ENCODE peak calls at places on chromosomes 11 and 22, in seven cellular contexts. One of them, this sample, is unnamed.
A peak's percentile ranks its signal among the peaks of the same experiment; 100 is the strongest.

GRCh38 chr22:49243335-49243734 is 584.3 kb downstream of the BRD1 start:
- DNase-seq in NCI-H1694 treated with DMSO at 0.1 percent for 48 hours: no peak
- DNase-seq in HEK293T: no peak
- DNase-seq in trophoblast cell: no peak
- DNase-seq in T follicular helper cell: no peak
- DNase-seq in NCI-H1105 treated with DMSO at 0.1 percent for 48 hours: no peak
- DNase-seq in brain microvascular endothelial cell: no peak
- DNase-seq in this sample: no peak

GRCh38 chr11:65058419-65059054 is at the start of gene NAALADL1:
- DNase-seq in NCI-H1105 treated with DMSO at 0.1 percent for 48 hours: no peak
- DNase-seq in T follicular helper cell: no peak
- DNase-seq in HEK293T: no peak
- DNase-seq in brain microvascular endothelial cell: no peak
- DNase-seq in trophoblast cell: no peak
- DNase-seq in NCI-H1694 treated with DMSO at 0.1 percent for 48 hours: no peak
- DNase-seq in this sample: no peak

GRCh38 chr11:118933486-118933885 is 7.8 kb upstream of the BCL9L start:
- DNase-seq in brain microvascular endothelial cell: no peak
- DNase-seq in T follicular helper cell: no peak
- DNase-seq in HEK293T: no peak
- DNase-seq in NCI-H1105 treated with DMSO at 0.1 percent for 48 hours: no peak
- DNase-seq in trophoblast cell: no peak
- DNase-seq in NCI-H1694 treated with DMSO at 0.1 percent for 48 hours: no peak
- DNase-seq in this sample: no peak

GRCh38 chr11:82734120-82734479 is 436 bp upstream of the FAM181B start:
- DNase-seq in HEK293T: no peak
- DNase-seq in brain microvascular endothelial cell: no peak
- DNase-seq in NCI-H1105 treated with DMSO at 0.1 percent for 48 hours: no peak
- DNase-seq in NCI-H1694 treated with DMSO at 0.1 percent for 48 hours: no peak
- DNase-seq in T follicular helper cell: no peak
- DNase-seq in trophoblast cell: no peak
- DNase-seq in this sample: no peak

GRCh38 chr22:45571089-45571488 is 68.4 kb downstream of the FBLN1 start:
- DNase-seq in NCI-H1105 treated with DMSO at 0.1 percent for 48 hours: no peak
- DNase-seq in brain microvascular endothelial cell: no peak
- DNase-seq in trophoblast cell: no peak
- DNase-seq in T follicular helper cell: no peak
- DNase-seq in NCI-H1694 treated with DMSO at 0.1 percent for 48 hours: no peak
- DNase-seq in HEK293T: no peak
- DNase-seq in this sample: no peak

GRCh38 chr11:104968365-104968855 is at the start of gene CASP4:
- DNase-seq in NCI-H1694 treated with DMSO at 0.1 percent for 48 hours: no peak
- DNase-seq in T follicular helper cell: no peak
- DNase-seq in trophoblast cell: peak; percentile 71
- DNase-seq in HEK293T: no peak
- DNase-seq in NCI-H1105 treated with DMSO at 0.1 percent for 48 hours: peak; percentile 48
- DNase-seq in brain microvascular endothelial cell: peak; percentile 32
- DNase-seq in this sample: no peak

GRCh38 chr22:43857367-43857766 is 4.9 kb downstream of the SULT4A1 start:
- DNase-seq in HEK293T: no peak
- DNase-seq in trophoblast cell: no peak
- DNase-seq in brain microvascular endothelial cell: no peak
- DNase-seq in NCI-H1105 treated with DMSO at 0.1 percent for 48 hours: no peak
- DNase-seq in T follicular helper cell: no peak
- DNase-seq in NCI-H1694 treated with DMSO at 0.1 percent for 48 hours: no peak
- DNase-seq in this sample: no peak

GRCh38 chr11:122808494-122808893 is 29.8 kb upstream of the CRTAM start:
- DNase-seq in NCI-H1105 treated with DMSO at 0.1 percent for 48 hours: no peak
- DNase-seq in HEK293T: no peak
- DNase-seq in T follicular helper cell: no peak
- DNase-seq in trophoblast cell: peak; percentile 68
- DNase-seq in NCI-H1694 treated with DMSO at 0.1 percent for 48 hours: no peak
- DNase-seq in brain microvascular endothelial cell: peak; percentile 44
- DNase-seq in this sample: no peak

GRCh38 chr11:118435893-118436624 is at the start of gene KMT2A:
- DNase-seq in T follicular helper cell: peak; percentile 90
- DNase-seq in brain microvascular endothelial cell: peak; percentile 95
- DNase-seq in NCI-H1694 treated with DMSO at 0.1 percent for 48 hours: peak; percentile 52
- DNase-seq in NCI-H1105 treated with DMSO at 0.1 percent for 48 hours: peak; percentile 99
- DNase-seq in HEK293T: peak; percentile 89
- DNase-seq in trophoblast cell: peak; percentile 86
- DNase-seq in this sample: peak; percentile 94

GRCh38 chr11:94922675-94923347 is 50.5 kb downstream of the CWC15 start:
- DNase-seq in NCI-H1105 treated with DMSO at 0.1 percent for 48 hours: no peak
- DNase-seq in T follicular helper cell: no peak
- DNase-seq in NCI-H1694 treated with DMSO at 0.1 percent for 48 hours: no peak
- DNase-seq in HEK293T: no peak
- DNase-seq in brain microvascular endothelial cell: no peak
- DNase-seq in trophoblast cell: no peak
- DNase-seq in this sample: no peak

GRCh38 chr11:132941024-132941646 is 591.2 kb downstream of the OPCML start:
- DNase-seq in brain microvascular endothelial cell: peak; percentile 39
- DNase-seq in HEK293T: no peak
- DNase-seq in T follicular helper cell: no peak
- DNase-seq in NCI-H1105 treated with DMSO at 0.1 percent for 48 hours: peak; percentile 78
- DNase-seq in trophoblast cell: no peak
- DNase-seq in NCI-H1694 treated with DMSO at 0.1 percent for 48 hours: peak; percentile 43
- DNase-seq in this sample: no peak

GRCh38 chr11:8989411-8989810 is 14.4 kb downstream of the NRIP3 start:
- DNase-seq in T follicular helper cell: no peak
- DNase-seq in brain microvascular endothelial cell: no peak
- DNase-seq in trophoblast cell: no peak
- DNase-seq in HEK293T: no peak
- DNase-seq in NCI-H1105 treated with DMSO at 0.1 percent for 48 hours: no peak
- DNase-seq in NCI-H1694 treated with DMSO at 0.1 percent for 48 hours: no peak
- DNase-seq in this sample: no peak

GRCh38 chr22:47452184-47452583 is 689.7 kb downstream of the TBC1D22A start:
- DNase-seq in trophoblast cell: no peak
- DNase-seq in T follicular helper cell: no peak
- DNase-seq in HEK293T: peak; percentile 36
- DNase-seq in brain microvascular endothelial cell: no peak
- DNase-seq in NCI-H1105 treated with DMSO at 0.1 percent for 48 hours: no peak
- DNase-seq in NCI-H1694 treated with DMSO at 0.1 percent for 48 hours: no peak
- DNase-seq in this sample: no peak

GRCh38 chr11:19938051-19938856 is 222.0 kb downstream of the DBX1 start:
- DNase-seq in trophoblast cell: peak; percentile 43
- DNase-seq in brain microvascular endothelial cell: peak; percentile 75
- DNase-seq in NCI-H1694 treated with DMSO at 0.1 percent for 48 hours: peak; percentile 14
- DNase-seq in T follicular helper cell: no peak
- DNase-seq in HEK293T: peak; percentile 76
- DNase-seq in NCI-H1105 treated with DMSO at 0.1 percent for 48 hours: peak; percentile 21
- DNase-seq in this sample: no peak

GRCh38 chr11:2445107-2445947 is 519 bp downstream of the KCNQ1 start:
- DNase-seq in T follicular helper cell: no peak
- DNase-seq in trophoblast cell: no peak
- DNase-seq in NCI-H1105 treated with DMSO at 0.1 percent for 48 hours: peak; percentile 27
- DNase-seq in HEK293T: peak; percentile 26
- DNase-seq in NCI-H1694 treated with DMSO at 0.1 percent for 48 hours: no peak
- DNase-seq in brain microvascular endothelial cell: no peak
- DNase-seq in this sample: no peak

GRCh38 chr22:38177926-38178604 is 3.6 kb downstream of the PLA2G6 start:
- DNase-seq in NCI-H1694 treated with DMSO at 0.1 percent for 48 hours: no peak
- DNase-seq in NCI-H1105 treated with DMSO at 0.1 percent for 48 hours: no peak
- DNase-seq in trophoblast cell: peak; percentile 73
- DNase-seq in HEK293T: peak; percentile 39
- DNase-seq in brain microvascular endothelial cell: peak; percentile 87
- DNase-seq in T follicular helper cell: no peak
- DNase-seq in this sample: no peak

GRCh38 chr22:23858484-23858815 is 775 bp downstream of the SLC2A11 start:
- DNase-seq in HEK293T: no peak
- DNase-seq in brain microvascular endothelial cell: no peak
- DNase-seq in NCI-H1694 treated with DMSO at 0.1 percent for 48 hours: no peak
- DNase-seq in trophoblast cell: no peak
- DNase-seq in NCI-H1105 treated with DMSO at 0.1 percent for 48 hours: no peak
- DNase-seq in T follicular helper cell: no peak
- DNase-seq in this sample: no peak

GRCh38 chr11:11010624-11011127 is 152.8 kb upstream of the ZBED5 start:
- DNase-seq in NCI-H1105 treated with DMSO at 0.1 percent for 48 hours: no peak
- DNase-seq in trophoblast cell: peak; percentile 19
- DNase-seq in T follicular helper cell: no peak
- DNase-seq in NCI-H1694 treated with DMSO at 0.1 percent for 48 hours: no peak
- DNase-seq in HEK293T: peak; percentile 50
- DNase-seq in brain microvascular endothelial cell: peak; percentile 24
- DNase-seq in this sample: no peak

GRCh38 chr11:56817661-56818060 is 69.2 kb upstream of the OR9G4 start:
- DNase-seq in trophoblast cell: no peak
- DNase-seq in NCI-H1105 treated with DMSO at 0.1 percent for 48 hours: no peak
- DNase-seq in NCI-H1694 treated with DMSO at 0.1 percent for 48 hours: no peak
- DNase-seq in HEK293T: no peak
- DNase-seq in T follicular helper cell: no peak
- DNase-seq in brain microvascular endothelial cell: no peak
- DNase-seq in this sample: no peak

GRCh38 chr11:11841121-11841604 is 609 bp upstream of the USP47 start:
- DNase-seq in T follicular helper cell: no peak
- DNase-seq in HEK293T: peak; percentile 38
- DNase-seq in NCI-H1694 treated with DMSO at 0.1 percent for 48 hours: no peak
- DNase-seq in brain microvascular endothelial cell: no peak
- DNase-seq in trophoblast cell: no peak
- DNase-seq in NCI-H1105 treated with DMSO at 0.1 percent for 48 hours: peak; percentile 50
- DNase-seq in this sample: no peak

GRCh38 chr11:112106070-112106469 is 19.4 kb downstream of the SDHD start:
- DNase-seq in NCI-H1694 treated with DMSO at 0.1 percent for 48 hours: no peak
- DNase-seq in trophoblast cell: no peak
- DNase-seq in NCI-H1105 treated with DMSO at 0.1 percent for 48 hours: no peak
- DNase-seq in T follicular helper cell: no peak
- DNase-seq in brain microvascular endothelial cell: no peak
- DNase-seq in HEK293T: no peak
- DNase-seq in this sample: no peak

GRCh38 chr11:61844909-61845565 is 16.9 kb downstream of the FADS2 start:
- DNase-seq in NCI-H1694 treated with DMSO at 0.1 percent for 48 hours: no peak
- DNase-seq in NCI-H1105 treated with DMSO at 0.1 percent for 48 hours: no peak
- DNase-seq in T follicular helper cell: no peak
- DNase-seq in brain microvascular endothelial cell: no peak
- DNase-seq in HEK293T: no peak
- DNase-seq in trophoblast cell: no peak
- DNase-seq in this sample: no peak

GRCh38 chr11:70078095-70078795 is at the start of gene ANO1:
- DNase-seq in trophoblast cell: peak; percentile 37
- DNase-seq in brain microvascular endothelial cell: no peak
- DNase-seq in NCI-H1105 treated with DMSO at 0.1 percent for 48 hours: no peak
- DNase-seq in NCI-H1694 treated with DMSO at 0.1 percent for 48 hours: no peak
- DNase-seq in T follicular helper cell: no peak
- DNase-seq in HEK293T: peak; percentile 43
- DNase-seq in this sample: no peak

GRCh38 chr22:25598609-25599008 is 34.1 kb downstream of the GRK3 start:
- DNase-seq in HEK293T: no peak
- DNase-seq in NCI-H1694 treated with DMSO at 0.1 percent for 48 hours: no peak
- DNase-seq in T follicular helper cell: no peak
- DNase-seq in NCI-H1105 treated with DMSO at 0.1 percent for 48 hours: no peak
- DNase-seq in trophoblast cell: no peak
- DNase-seq in brain microvascular endothelial cell: no peak
- DNase-seq in this sample: no peak

GRCh38 chr22:38353142-38353629 is 36.0 kb upstream of the CSNK1E start:
- DNase-seq in NCI-H1105 treated with DMSO at 0.1 percent for 48 hours: peak; percentile 26
- DNase-seq in trophoblast cell: peak; percentile 61
- DNase-seq in brain microvascular endothelial cell: peak; percentile 26
- DNase-seq in HEK293T: peak; percentile 99
- DNase-seq in T follicular helper cell: peak; percentile 50
- DNase-seq in NCI-H1694 treated with DMSO at 0.1 percent for 48 hours: no peak
- DNase-seq in this sample: peak; percentile 67

GRCh38 chr11:11706022-11706421 is 84.2 kb upstream of the GALNT18 start:
- DNase-seq in NCI-H1694 treated with DMSO at 0.1 percent for 48 hours: no peak
- DNase-seq in NCI-H1105 treated with DMSO at 0.1 percent for 48 hours: no peak
- DNase-seq in brain microvascular endothelial cell: no peak
- DNase-seq in trophoblast cell: no peak
- DNase-seq in T follicular helper cell: no peak
- DNase-seq in HEK293T: peak; percentile 10
- DNase-seq in this sample: no peak

GRCh38 chr11:43987384-43988039 is 45.1 kb downstream of the C11orf96 start:
- DNase-seq in NCI-H1694 treated with DMSO at 0.1 percent for 48 hours: no peak
- DNase-seq in HEK293T: no peak
- DNase-seq in NCI-H1105 treated with DMSO at 0.1 percent for 48 hours: no peak
- DNase-seq in brain microvascular endothelial cell: peak; percentile 65
- DNase-seq in T follicular helper cell: no peak
- DNase-seq in trophoblast cell: no peak
- DNase-seq in this sample: no peak

GRCh38 chr11:68282141-68282860 is 10.5 kb upstream of the C11orf24 start:
- DNase-seq in brain microvascular endothelial cell: no peak
- DNase-seq in NCI-H1694 treated with DMSO at 0.1 percent for 48 hours: no peak
- DNase-seq in T follicular helper cell: no peak
- DNase-seq in trophoblast cell: no peak
- DNase-seq in NCI-H1105 treated with DMSO at 0.1 percent for 48 hours: no peak
- DNase-seq in HEK293T: no peak
- DNase-seq in this sample: no peak

GRCh38 chr11:115317428-115318185 is 186.6 kb downstream of the CADM1 start:
- DNase-seq in HEK293T: no peak
- DNase-seq in NCI-H1694 treated with DMSO at 0.1 percent for 48 hours: no peak
- DNase-seq in brain microvascular endothelial cell: no peak
- DNase-seq in T follicular helper cell: no peak
- DNase-seq in NCI-H1105 treated with DMSO at 0.1 percent for 48 hours: peak; percentile 99
- DNase-seq in trophoblast cell: no peak
- DNase-seq in this sample: no peak

This sample was measured in T-helper 9 cell.